ENCODE peak calls at places on chromosomes 13 and 19, in six cellular contexts. Q is fibroblast of mammary gland, M is uterus, G is astrocyte of the cerebellum, J is fibroblast of pulmonary artery, F is choroid plexus epithelial cell. R is an unnamed sample.

GRCh38 chr19:43720936-43721335 is 5.1 kb downstream of the IRGC start:
- DNase-seq in M (no peak), J (no peak), F (no peak), Q (peak; percentile 20), G (no peak), R (peak; percentile 23)

GRCh38 chr13:23323946-23324709 is 109.4 kb downstream of the SACS start:
- DNase-seq in G (no peak), J (peak; percentile 14), M (no peak), F (no peak), Q (no peak), R (peak; percentile 66)

GRCh38 chr13:46903748-46904147 is 6.9 kb upstream of the HTR2A start:
- DNase-seq in Q (peak; percentile 47), G (no peak), J (peak; percentile 36), M (no peak), F (peak; percentile 77), R (peak; percentile 45)

GRCh38 chr13:52411629-52412028 is 5.7 kb upstream of the THSD1 start:
- DNase-seq in M (no peak), Q (peak; percentile 87), G (no peak), J (peak; percentile 40), F (peak; percentile 53), R (no peak)

GRCh38 chr13:82962422-82962821 is 919.9 kb downstream of the SLITRK1 start:
- DNase-seq in M (no peak), F (peak; percentile 8), G (no peak), Q (peak; percentile 11), J (peak; percentile 28), R (no peak)

GRCh38 chr19:38617764-38618589 is at the start of gene MAP4K1:
- DNase-seq in J (no peak), Q (no peak), F (no peak), G (no peak), M (peak; percentile 28), R (no peak)

GRCh38 chr13:44819245-44819644 is 170.0 kb downstream of the NUFIP1 start:
- DNase-seq in M (no peak), Q (peak; percentile 82), J (peak; percentile 82), G (peak; percentile 53), F (peak; percentile 91), R (peak; percentile 86)

GRCh38 chr13:27006519-27007161 is 165.0 kb downstream of the USP12 start:
- DNase-seq in F (peak; percentile 60), G (no peak), J (peak; percentile 36), Q (peak; percentile 32), M (no peak), R (peak; percentile 45)

GRCh38 chr13:18948012-18948663 is 233.5 kb downstream of the TUBA3C start:
- DNase-seq in F (no peak), M (no peak), J (no peak), Q (no peak), G (no peak), R (no peak)

GRCh38 chr19:22628401-22628800 is 5.7 kb upstream of the ZNF492 start:
- DNase-seq in F (no peak), M (no peak), G (no peak), Q (no peak), J (no peak), R (no peak)

GRCh38 chr13:74732736-74733135 is 598.5 kb upstream of the KLF12 start:
- DNase-seq in F (no peak), M (no peak), Q (no peak), J (no peak), G (no peak), R (no peak)

GRCh38 chr19:12788025-12788681 is 3.1 kb upstream of the JUNB start:
- DNase-seq in F (no peak), J (no peak), Q (no peak), M (no peak), G (no peak), R (no peak)

GRCh38 chr13:102847272-102848234 is 1.7 kb downstream of the ERCC5 start:
- DNase-seq in M (no peak), Q (peak; percentile 74), G (no peak), J (peak; percentile 70), F (peak; percentile 71), R (peak; percentile 70)

GRCh38 chr13:85618514-85618913 is 180.7 kb downstream of the SLITRK6 start:
- DNase-seq in J (no peak), G (no peak), M (no peak), Q (no peak), F (no peak), R (no peak)

GRCh38 chr13:111202745-111203144 is 87.6 kb downstream of the ARHGEF7 start:
- DNase-seq in F (peak; percentile 96), M (no peak), Q (peak; percentile 90), J (peak; percentile 99), G (peak; percentile 79), R (peak; percentile 97)

GRCh38 chr13:112510987-112511715 is 76.8 kb downstream of the TUBGCP3 start:
- DNase-seq in G (no peak), F (peak; percentile 1), Q (no peak), M (no peak), J (no peak), R (no peak)

DNA sequence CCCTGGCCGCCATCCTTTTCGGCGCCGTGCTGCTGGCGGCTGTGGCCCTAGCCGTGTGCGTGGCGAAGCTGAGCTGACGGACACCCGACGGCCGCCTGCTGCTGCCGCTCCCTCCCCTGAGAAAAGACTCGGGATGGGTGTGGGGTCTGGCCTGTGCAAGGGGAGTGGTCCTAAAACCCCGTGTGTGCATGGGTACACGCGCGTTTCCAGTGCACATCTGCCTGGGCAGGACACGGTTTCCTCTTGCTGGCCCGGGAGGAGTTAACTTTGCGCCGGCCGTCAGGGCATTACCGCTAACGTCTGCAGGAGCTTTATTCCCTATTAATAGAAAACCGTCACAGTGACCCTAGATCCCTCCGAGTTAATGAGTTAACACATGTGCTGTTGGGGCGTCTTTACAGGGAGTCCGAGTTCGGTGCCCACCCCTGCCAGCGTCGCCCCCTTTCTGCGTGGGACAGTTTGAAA is 1.3 kb downstream of the RGS9BP start:
- DNase-seq in J (no peak), G (no peak), Q (no peak), F (no peak), M (no peak), R (no peak)
- H3K4me3 ChIP-seq in J (no peak overlapping the region), G (no peak overlapping the region), Q (no peak overlapping the region), F (no peak overlapping the region), M (no peak overlapping the region), R (no peak overlapping the region)

GRCh38 chr13:20616059-20616797 is 49.3 kb downstream of the IFT88 start:
- DNase-seq in Q (peak; percentile 91), M (no peak), J (peak; percentile 81), G (peak; percentile 53), F (peak; percentile 87), R (peak; percentile 92)
- TF ChIP-seq CTCF in Q (no peak), M (no peak), J (no peak), G (no peak), F (no peak), R (no peak)

DNA sequence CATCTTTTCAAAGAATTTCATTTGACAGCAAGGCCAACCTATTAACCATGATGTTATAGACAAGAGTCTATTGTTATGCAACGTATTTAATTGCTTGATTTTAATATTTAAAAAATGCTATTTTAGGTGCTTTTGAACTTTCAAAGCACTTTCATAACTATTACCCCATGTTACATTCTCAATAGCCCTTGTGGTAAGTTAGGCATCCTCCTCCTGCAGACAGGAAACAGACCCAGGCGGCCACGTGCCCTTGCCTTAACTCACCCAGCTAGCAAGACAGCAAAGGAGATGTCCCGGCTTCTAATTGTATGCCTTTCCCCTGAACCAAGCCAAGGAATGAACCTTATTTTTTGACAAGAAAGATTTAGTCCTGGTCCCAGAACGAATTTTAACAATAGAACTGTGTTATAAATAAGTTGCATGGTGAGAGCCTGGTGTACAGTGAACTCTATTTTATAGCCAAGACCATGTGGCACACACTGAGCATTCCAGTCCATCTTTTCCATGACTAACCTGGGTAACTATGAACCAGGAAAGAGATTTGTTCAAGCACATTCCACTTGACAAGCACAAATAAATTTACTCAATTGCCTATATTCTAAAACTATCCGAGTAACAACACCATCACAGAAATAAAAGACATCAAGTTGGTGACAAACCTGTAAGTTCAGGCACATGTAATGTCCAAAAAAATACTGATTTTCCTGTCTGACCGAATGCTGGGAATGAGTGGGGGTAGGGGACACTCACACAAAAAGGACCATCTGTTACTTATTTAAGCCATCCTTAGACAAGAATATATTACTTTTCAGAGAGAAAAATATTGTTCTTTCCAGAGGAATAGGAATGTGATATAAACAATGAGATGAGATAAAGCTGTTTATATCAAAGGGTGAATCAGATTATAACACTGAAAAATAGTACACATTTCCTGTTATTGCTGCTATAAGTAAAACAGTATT is 163.0 kb downstream of the EFNB2 start:
- DNase-seq in F (peak; percentile 95), Q (peak; percentile 58), M (no peak), G (peak; percentile 24), J (peak; percentile 59), R (peak; percentile 48)
- H3K4me3 ChIP-seq in F (no peak overlapping the region), Q (no peak overlapping the region), M (no peak overlapping the region), G (no peak overlapping the region), J (no peak overlapping the region), R (no peak overlapping the region)

GRCh38 chr19:42343344-42344110 is 18.1 kb downstream of the MEGF8 start:
- DNase-seq in J (no peak), F (no peak), G (no peak), Q (no peak), M (no peak), R (no peak)
- TF ChIP-seq CTCF in J (peak; percentile 8), F (peak; percentile 21), G (peak; percentile 28), Q (peak; percentile 6), M (no peak), R (no peak)